ENCODE peak calls at places on chromosomes 3 and 15, in six cellular contexts. Z is body of pancreas, A is cardiac muscle cell, F is adrenal gland, G is brain microvascular endothelial cell, I is fibroblast of lung. H is an unnamed sample.
A peak's percentile ranks its signal among the peaks of the same experiment; 100 is the strongest.

GRCh38 chr3:142578309-142579223 is at the start of gene ATR:
- DNase-seq in G (peak; percentile 97), F (peak; percentile 99), I (peak; percentile 96), Z (peak; percentile 97), A (peak; percentile 98), H (peak; percentile 89)

GRCh38 chr3:128685001-128685726 is 34.5 kb upstream of the RPN1 start:
- DNase-seq in G (no peak), A (no peak), Z (no peak), I (no peak), F (no peak), H (no peak)

GRCh38 chr3:127043041-127043641 is 60.2 kb downstream of the PLXNA1 start:
- DNase-seq in Z (peak; percentile 75), G (no peak), A (no peak), F (no peak), I (peak; percentile 50), H (peak; percentile 55)

GRCh38 chr15:89954541-89954940 is 41.8 kb upstream of the ARPIN start:
- DNase-seq in I (no peak), G (no peak), A (no peak), F (no peak), Z (no peak), H (no peak)

GRCh38 chr3:4474683-4475490 is 7.8 kb upstream of the SUMF1 start:
- DNase-seq in F (peak; percentile 83), I (peak; percentile 78), A (peak; percentile 70), Z (peak; percentile 48), G (peak; percentile 89), H (peak; percentile 66)

GRCh38 chr3:126152931-126153694 is 27.3 kb downstream of the ALDH1L1 start:
- DNase-seq in A (no peak), I (no peak), Z (no peak), F (peak; percentile 25), G (no peak), H (no peak)

GRCh38 chr3:184748219-184749135 is 36.6 kb upstream of the MAGEF1 start:
- DNase-seq in I (peak; percentile 18), F (no peak), G (no peak), A (no peak), Z (peak; percentile 35), H (peak; percentile 52)

GRCh38 chr3:159854500-159855124 is 134.0 kb upstream of the IL12A start:
- DNase-seq in G (peak; percentile 93), A (peak; percentile 80), Z (no peak), I (peak; percentile 99), F (no peak), H (peak; percentile 97)

GRCh38 chr15:32831458-32831857 is 113.7 kb downstream of the GREM1 start:
- DNase-seq in F (no peak), Z (no peak), G (no peak), A (no peak), I (peak; percentile 62), H (no peak)

GRCh38 chr15:38650936-38651327 is 86.3 kb upstream of the RASGRP1 start:
- DNase-seq in A (no peak), I (no peak), G (no peak), Z (no peak), F (no peak), H (no peak)

GRCh38 chr15:65326844-65327243 is 22.4 kb downstream of the RNU5B-1 start:
- DNase-seq in G (no peak), F (no peak), I (no peak), A (no peak), Z (no peak), H (no peak)

GRCh38 chr3:51751287-51751686 is 27.8 kb downstream of the IQCF6 start:
- DNase-seq in I (no peak), Z (no peak), A (no peak), G (no peak), F (no peak), H (no peak)

GRCh38 chr3:10155123-10155472 is 9.6 kb upstream of the IRAK2 start:
- DNase-seq in F (no peak), I (no peak), Z (no peak), A (no peak), G (no peak), H (no peak)

GRCh38 chr15:41791970-41792637 is 17.8 kb downstream of the MAPKBP1 start:
- DNase-seq in G (no peak), I (no peak), F (no peak), Z (no peak), A (no peak), H (no peak)

GRCh38 chr3:12229896-12230295 is 59.0 kb upstream of the PPARG start:
- DNase-seq in Z (no peak), F (no peak), A (no peak), I (peak; percentile 38), G (no peak), H (peak; percentile 90)

GRCh38 chr15:31476866-31477265 is 150.2 kb downstream of the KLF13 start:
- DNase-seq in Z (no peak), A (no peak), F (peak; percentile 29), I (no peak), G (no peak), H (no peak)

GRCh38 chr3:32143849-32144757 is 37.7 kb downstream of the GPD1L start:
- DNase-seq in A (peak; percentile 96), F (peak; percentile 80), G (peak; percentile 90), Z (peak; percentile 57), I (peak; percentile 95), H (peak; percentile 93)

GRCh38 chr3:186456636-186457265 is 87.4 kb downstream of the CRYGS start:
- DNase-seq in G (no peak), F (no peak), A (no peak), Z (no peak), I (no peak), H (no peak)

DNA sequence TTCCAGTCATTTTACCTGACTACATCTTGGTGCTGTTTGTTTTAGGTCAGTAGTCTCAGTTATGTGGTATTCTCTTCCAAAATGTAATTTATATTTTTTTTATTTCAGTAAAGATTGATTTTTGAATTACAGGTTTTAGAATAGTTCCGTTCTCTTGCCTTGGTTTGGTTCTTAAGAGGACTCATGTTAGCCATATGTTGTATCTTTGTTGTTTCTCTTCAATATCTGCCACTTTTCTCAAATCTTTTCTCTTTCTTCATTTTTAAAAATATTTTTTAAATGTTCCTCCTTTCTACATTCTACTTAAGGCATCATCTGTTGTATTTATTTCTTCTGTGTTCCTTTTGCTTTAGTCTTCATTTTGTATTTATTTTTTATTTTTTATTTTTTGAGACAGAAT is 5.6 kb upstream of the UBL7 start:
- DNase-seq in I (no peak), Z (no peak), F (no peak), G (no peak), A (no peak), H (no peak)
- H3K4me3 ChIP-seq in I (no peak overlapping the region), Z (no peak overlapping the region), F (no peak overlapping the region), G (no peak overlapping the region), A (no peak overlapping the region), H (no peak overlapping the region)

GRCh38 chr15:52622791-52623190 is 54.0 kb upstream of the ARPP19 start:
- DNase-seq in G (no peak), A (no peak), I (no peak), F (no peak), Z (no peak), H (no peak)

GRCh38 chr15:52624262-52624661 is 54.9 kb downstream of the ATOSA start:
- DNase-seq in Z (no peak), I (no peak), F (no peak), A (no peak), G (no peak), H (no peak)

GRCh38 chr15:52615302-52615701 is 46.5 kb upstream of the ARPP19 start:
- DNase-seq in G (no peak), A (no peak), Z (no peak), I (peak; percentile 5), F (no peak), H (no peak)

DNA sequence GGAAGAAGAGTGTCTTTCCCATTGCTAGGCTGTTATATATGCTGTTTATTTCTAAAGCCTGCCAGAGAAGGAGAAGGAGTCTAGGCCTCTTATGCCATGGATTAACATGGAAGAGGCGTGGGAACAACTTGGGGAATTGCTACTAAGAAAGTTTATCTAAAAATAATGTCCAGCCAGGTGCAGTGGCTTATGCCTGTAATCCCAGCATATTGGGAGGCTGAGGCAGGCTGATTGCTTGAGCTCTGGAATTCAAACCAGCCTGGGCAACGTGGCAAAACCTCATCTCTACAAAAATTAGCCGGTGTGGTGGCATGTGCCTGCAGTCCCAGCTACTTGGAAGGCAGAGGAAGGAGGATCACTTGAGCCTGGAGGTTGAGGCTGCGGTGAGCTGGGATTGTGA is 51.7 kb upstream of the ARPP19 start:
- DNase-seq in G (no peak), F (no peak), I (no peak), A (no peak), Z (no peak), H (no peak)
- H3K36me3 ChIP-seq in G (no peaks in the 10 kb centered on the region), F (no peaks in the 10 kb centered on the region), I (no peaks in the 10 kb centered on the region), A (peaks cover 3% of the 10 kb centered on the region), Z (no peaks in the 10 kb centered on the region), H (peaks cover 3% of the 10 kb centered on the region)

GRCh38 chr3:42751609-42752008 is 21.4 kb downstream of the CCDC13 start:
- DNase-seq in G (no peak), A (peak; percentile 35), Z (no peak), F (peak; percentile 49), I (no peak), H (no peak)

GRCh38 chr3:42752441-42752840 is 20.6 kb downstream of the CCDC13 start:
- DNase-seq in A (no peak), Z (no peak), F (no peak), G (no peak), I (no peak), H (no peak)

GRCh38 chr3:42749753-42750231 is 23.3 kb downstream of the CCDC13 start:
- DNase-seq in Z (peak; percentile 49), I (no peak), F (peak; percentile 59), G (no peak), A (peak; percentile 17), H (no peak)

GRCh38 chr3:42749025-42749752 is 23.9 kb downstream of the CCDC13 start:
- DNase-seq in Z (peak; percentile 48), A (no peak), G (no peak), I (no peak), F (peak; percentile 40), H (no peak)

GRCh38 chr3:42750834-42751233 is 22.2 kb downstream of the CCDC13 start:
- DNase-seq in F (no peak), A (no peak), I (no peak), G (no peak), Z (no peak), H (no peak)
- TF ChIP-seq CTCF in F (no peak), A (no peak), I (no peak), G (no peak), Z (no peak), H (no peak)

DNA sequence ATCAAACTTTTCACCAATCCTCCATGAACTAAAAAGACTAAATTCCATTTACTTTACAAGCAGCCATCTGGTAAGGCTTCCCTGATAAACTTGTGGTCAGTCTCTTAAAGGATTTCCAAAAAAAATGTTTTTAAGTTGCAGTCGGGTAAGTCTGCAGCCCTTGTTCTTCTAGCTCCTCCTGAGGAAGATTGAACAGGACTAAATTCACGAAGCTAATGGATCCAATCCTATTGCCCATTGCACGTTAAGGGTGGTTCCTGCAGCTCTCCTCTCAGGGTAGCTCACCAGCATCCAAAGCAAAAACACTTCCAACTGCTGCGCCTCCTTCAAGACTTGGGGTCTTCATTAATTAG is 2.8 kb downstream of the HES1 start:
- DNase-seq in G (no peak), I (peak; percentile 81), A (peak; percentile 72), Z (no peak), F (no peak), H (no peak)
- H3K4me3 ChIP-seq in G (peak overlapping the region; percentile 94), I (no peak overlapping the region), A (peak overlapping the region; percentile 49), Z (no peak overlapping the region), F (no peak overlapping the region), H (peak overlapping the region; percentile 71)

DNA sequence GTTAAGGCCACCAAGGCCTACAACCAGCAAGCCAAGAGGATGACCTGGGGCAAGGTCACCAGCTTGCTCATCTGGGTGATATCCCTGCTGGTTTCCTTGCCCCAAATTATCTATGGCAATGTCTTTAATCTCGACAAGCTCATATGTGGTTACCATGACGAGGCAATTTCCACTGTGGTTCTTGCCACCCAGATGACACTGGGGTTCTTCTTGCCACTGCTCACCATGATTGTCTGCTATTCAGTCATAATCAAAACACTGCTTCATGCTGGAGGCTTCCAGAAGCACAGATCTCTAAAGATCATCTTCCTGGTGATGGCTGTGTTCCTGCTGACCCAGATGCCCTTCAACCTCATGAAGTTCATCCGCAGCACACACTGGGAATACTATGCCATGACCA is 3.6 kb downstream of the CXCR6 start:
- DNase-seq in I (no peak), F (no peak), G (no peak), A (no peak), Z (no peak), H (no peak)
- H3K36me3 ChIP-seq in I (peaks cover 13% of the 10 kb centered on the region), F (no peaks in the 10 kb centered on the region), G (peaks cover 19% of the 10 kb centered on the region), A (peaks cover 8% of the 10 kb centered on the region), Z (no peaks in the 10 kb centered on the region), H (peaks cover 11% of the 10 kb centered on the region)